ENCODE peak calls at places on chromosomes 1 and 21, in eight cellular contexts. Y, T, L, Q, P, W, E and Z are unnamed samples. For H3K9me3, the result is how much of the 10 kb centered on the place peaks cover.

GRCh38 chr21:38140192-38140905 is 116.4 kb upstream of the KCNJ15 start:
- DNase-seq in Y (no peak), T (no peak), L (no peak), Q (peak), P (no peak), W (peak), E (peak), Z (peak)

GRCh38 chr1:208835082-208835467 is 590.9 kb upstream of the PLXNA2 start:
- DNase-seq in Y (no peak), T (no peak), L (no peak), Q (no peak), P (no peak), W (no peak), E (no peak), Z (no peak)

GRCh38 chr1:215083408-215083961 is 948 bp downstream of the KCNK2 start:
- DNase-seq in Y (no peak), T (no peak), L (peak), Q (peak), P (no peak), W (peak), E (no peak), Z (peak)

GRCh38 chr1:59714966-59715365 is 99.8 kb upstream of the HOOK1 start:
- DNase-seq in Y (no peak), T (no peak), L (no peak), Q (no peak), P (no peak), W (no peak), E (no peak), Z (no peak)

GRCh38 chr1:176954242-176954641 is 210.3 kb downstream of the ASTN1 start:
- DNase-seq in Y (no peak), T (no peak), L (no peak), Q (no peak), P (no peak), W (no peak), E (no peak), Z (no peak)

GRCh38 chr1:223257856-223258255 is 106.1 kb downstream of the SUSD4 start:
- DNase-seq in Y (no peak), T (no peak), L (no peak), Q (no peak), P (no peak), W (no peak), E (no peak), Z (no peak)

GRCh38 chr1:233520510-233521191 is 93.3 kb upstream of the KCNK1 start:
- DNase-seq in Y (no peak), T (no peak), L (no peak), Q (no peak), P (no peak), W (no peak), E (peak), Z (no peak)

GRCh38 chr1:58152709-58153108 is 393.8 kb downstream of the OMA1 start:
- DNase-seq in Y (no peak), T (no peak), L (no peak), Q (no peak), P (no peak), W (no peak), E (no peak), Z (no peak)

GRCh38 chr1:109163549-109163948 is 49.6 kb downstream of the ELAPOR1 start:
- DNase-seq in Y (no peak), T (no peak), L (no peak), Q (no peak), P (no peak), W (no peak), E (no peak), Z (no peak)

GRCh38 chr1:69569983-69570755 is 2.4 kb downstream of the LRRC7 start:
- DNase-seq in Y (no peak), T (no peak), L (no peak), Q (no peak), P (no peak), W (no peak), E (no peak), Z (no peak)

GRCh38 chr1:67832737-67833594 is at the start of gene GNG12:
- DNase-seq in Y (no peak), T (peak), L (peak), Q (peak), P (no peak), W (peak), E (peak), Z (peak)

GRCh38 chr1:167454929-167455785 is 63.2 kb downstream of the CD247 start:
- DNase-seq in Y (no peak), T (peak), L (peak), Q (peak), P (no peak), W (peak), E (peak), Z (peak)

GRCh38 chr21:32007461-32007860 is 134.6 kb downstream of the HUNK start:
- DNase-seq in Y (no peak), T (no peak), L (no peak), Q (no peak), P (no peak), W (no peak), E (peak), Z (no peak)

GRCh38 chr1:199784127-199784526 is 243.4 kb upstream of the NR5A2 start:
- DNase-seq in Y (no peak), T (no peak), L (no peak), Q (no peak), P (peak), W (no peak), E (no peak), Z (no peak)

GRCh38 chr1:109478806-109479205 is 4.9 kb upstream of the ATXN7L2 start:
- DNase-seq in Y (no peak), T (peak), L (no peak), Q (no peak), P (no peak), W (no peak), E (no peak), Z (no peak)

GRCh38 chr21:31908106-31909031 is 35.5 kb downstream of the HUNK start:
- DNase-seq in Y (no peak), T (peak), L (no peak), Q (no peak), P (no peak), W (no peak), E (no peak), Z (no peak)

GRCh38 chr1:41455479-41456271 is 28.8 kb downstream of the EDN2 start:
- DNase-seq in Y (no peak), T (no peak), L (no peak), Q (peak), P (no peak), W (peak), E (no peak), Z (no peak)

GRCh38 chr1:162397943-162398560 is 13.9 kb downstream of the SH2D1B start:
- DNase-seq in Y (no peak), T (no peak), L (no peak), Q (no peak), P (no peak), W (no peak), E (no peak), Z (no peak)

GRCh38 chr21:39097335-39097861 is 85.9 kb downstream of the PSMG1 start:
- DNase-seq in Y (no peak), T (no peak), L (peak), Q (no peak), P (no peak), W (peak), E (no peak), Z (no peak)

GRCh38 chr1:33426906-33427305 is 4.0 kb downstream of the PHC2 start:
- DNase-seq in Y (no peak), T (no peak), L (no peak), Q (no peak), P (no peak), W (no peak), E (no peak), Z (no peak)

GRCh38 chr1:225468270-225469020 is 40.6 kb upstream of the LBR start:
- DNase-seq in Y (no peak), T (no peak), L (peak), Q (no peak), P (no peak), W (peak), E (no peak), Z (peak)

GRCh38 chr1:51663721-51664120 is 46.8 kb downstream of the OSBPL9 start:
- DNase-seq in Y (no peak), T (no peak), L (no peak), Q (no peak), P (no peak), W (no peak), E (no peak), Z (no peak)

GRCh38 chr1:22142315-22143064 is 407 bp downstream of the WNT4 start:
- DNase-seq in Y (no peak), T (peak), L (no peak), Q (no peak), P (no peak), W (no peak), E (peak), Z (no peak)

GRCh38 chr1:220962031-220962751 is 82.9 kb downstream of the HLX start:
- DNase-seq in Y (no peak), T (no peak), L (no peak), Q (no peak), P (peak), W (no peak), E (no peak), Z (no peak)

GRCh38 chr1:185996211-185996610 is 262.0 kb downstream of the HMCN1 start:
- DNase-seq in Y (no peak), T (no peak), L (no peak), Q (no peak), P (no peak), W (peak), E (no peak), Z (no peak)

GRCh38 chr1:67732750-67733151 is 47.8 kb downstream of the GADD45A start:
- DNase-seq in Y (no peak), T (no peak), L (no peak), Q (peak), P (no peak), W (peak), E (no peak), Z (no peak)

GRCh38 chr1:232110281-232111090 is 483.9 kb downstream of the DISC1 start:
- DNase-seq in Y (peak), T (no peak), L (no peak), Q (peak), P (peak), W (no peak), E (no peak), Z (no peak)

GRCh38 chr1:207001492-207002245 is 30.9 kb downstream of the C1orf116 start:
- DNase-seq in Y (no peak), T (no peak), L (no peak), Q (no peak), P (no peak), W (no peak), E (no peak), Z (no peak)

GRCh38 chr1:9860887-9861286 is 37.1 kb upstream of the CLSTN1 start:
- DNase-seq in Y (no peak), T (no peak), L (no peak), Q (no peak), P (no peak), W (no peak), E (no peak), Z (no peak)

GRCh38 chr1:11691302-11691914 is at the start of gene DRAXIN:
- DNase-seq in Y (no peak), T (no peak), L (no peak), Q (peak), P (no peak), W (no peak), E (no peak), Z (no peak)

GRCh38 chr1:186834405-186834958 is 5.7 kb downstream of the PLA2G4A start:
- DNase-seq in Y (no peak), T (no peak), L (no peak), Q (no peak), P (no peak), W (no peak), E (no peak), Z (no peak)

GRCh38 chr21:17921579-17922530 is 102.7 kb upstream of the C21orf91 start:
- DNase-seq in Y (no peak), T (no peak), L (no peak), Q (no peak), P (peak), W (no peak), E (no peak), Z (no peak)

GRCh38 chr1:247905899-247906503 is 10.6 kb downstream of the OR2W3 start:
- DNase-seq in Y (no peak), T (no peak), L (no peak), Q (no peak), P (no peak), W (no peak), E (no peak), Z (no peak)
- H3K9me3 ChIP-seq in Y (under half), T (under half), L (under half), Q (under half), P (under half), W (under half), E (under half), Z (under half)

GRCh38 chr1:76593614-76594013 is 273.7 kb upstream of the ST6GALNAC5 start:
- DNase-seq in Y (no peak), T (no peak), L (no peak), Q (no peak), P (no peak), W (no peak), E (no peak), Z (no peak)
- H3K9me3 ChIP-seq in Y (under half), T (under half), L (under half), Q (under half), P (under half), W (under half), E (under half), Z (under half)

GRCh38 chr21:30567617-30568016 is 6.5 kb upstream of the KRTAP19-7 start:
- DNase-seq in Y (no peak), T (no peak), L (no peak), Q (no peak), P (no peak), W (no peak), E (no peak), Z (no peak)
- H3K9me3 ChIP-seq in Y (under half), T (under half), L (under half), Q (under half), P (under half), W (under half), E (under half), Z (under half)

GRCh38 chr1:173467426-173467825 is 9.7 kb upstream of the PRDX6 start:
- DNase-seq in Y (no peak), T (no peak), L (no peak), Q (no peak), P (no peak), W (no peak), E (no peak), Z (no peak)

GRCh38 chr1:173474097-173474779 is 2.9 kb upstream of the PRDX6 start:
- DNase-seq in Y (no peak), T (peak), L (no peak), Q (no peak), P (no peak), W (no peak), E (no peak), Z (no peak)

GRCh38 chr1:173470608-173471007 is 6.5 kb upstream of the PRDX6 start:
- DNase-seq in Y (no peak), T (no peak), L (no peak), Q (no peak), P (no peak), W (no peak), E (no peak), Z (no peak)

GRCh38 chr1:173473599-173474011 is 3.5 kb upstream of the PRDX6 start:
- DNase-seq in Y (no peak), T (no peak), L (no peak), Q (no peak), P (no peak), W (no peak), E (no peak), Z (no peak)

DNA sequence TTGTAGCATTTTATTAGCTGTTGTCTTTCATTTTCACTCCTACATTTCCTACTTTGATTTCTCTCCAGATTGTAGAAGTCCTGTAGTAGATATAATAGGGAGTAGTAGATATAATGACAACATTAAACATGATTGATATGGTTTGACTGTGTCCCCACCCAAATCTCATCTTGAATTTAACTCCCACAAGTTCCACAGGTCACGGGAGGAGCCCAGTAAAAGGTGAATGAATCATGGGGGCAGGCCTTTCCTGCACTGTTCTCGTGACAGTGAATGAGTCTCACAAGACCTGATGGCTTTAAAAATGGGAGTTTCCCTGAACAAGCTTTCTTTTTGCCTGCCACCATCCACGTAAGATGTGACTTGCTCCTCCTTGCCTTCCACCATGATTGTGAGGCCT is 7.5 kb upstream of the PRDX6 start:
- DNase-seq in Y (no peak), T (no peak), L (no peak), Q (no peak), P (no peak), W (no peak), E (no peak), Z (no peak)
- H3K9me3 ChIP-seq in Y (under half), T (under half), L (half or more), Q (under half), P (under half), W (under half), E (under half), Z (under half)

DNA sequence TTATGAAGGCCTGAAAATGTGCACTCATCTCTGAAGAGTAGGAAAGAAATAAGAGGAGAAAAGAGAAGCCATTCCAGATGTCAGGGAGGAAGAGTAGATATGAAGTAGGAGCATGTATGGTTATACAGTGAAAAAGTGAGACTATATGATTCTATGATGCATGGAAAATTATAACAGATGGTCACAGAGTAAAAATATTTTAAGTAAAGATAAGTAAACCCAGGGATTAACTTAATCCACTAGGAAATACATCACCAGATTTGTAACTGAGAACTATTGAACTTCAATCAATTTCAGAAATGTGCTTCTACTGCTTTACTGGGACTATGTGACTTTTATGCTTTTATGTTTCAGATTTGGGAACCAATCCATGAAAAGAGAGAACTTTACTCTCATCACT is at the start of gene OR10J1:
- DNase-seq in Y (no peak), T (no peak), L (no peak), Q (no peak), P (no peak), W (no peak), E (no peak), Z (no peak)
- H3K9me3 ChIP-seq in Y (under half), T (under half), L (under half), Q (under half), P (under half), W (under half), E (under half), Z (under half)

GRCh38 chr1:212902054-212902453 is 44.0 kb downstream of the FLVCR1 start:
- DNase-seq in Y (no peak), T (no peak), L (no peak), Q (no peak), P (no peak), W (no peak), E (no peak), Z (no peak)
- H3K9me3 ChIP-seq in Y (under half), T (under half), L (under half), Q (under half), P (under half), W (under half), E (under half), Z (under half)

DNA sequence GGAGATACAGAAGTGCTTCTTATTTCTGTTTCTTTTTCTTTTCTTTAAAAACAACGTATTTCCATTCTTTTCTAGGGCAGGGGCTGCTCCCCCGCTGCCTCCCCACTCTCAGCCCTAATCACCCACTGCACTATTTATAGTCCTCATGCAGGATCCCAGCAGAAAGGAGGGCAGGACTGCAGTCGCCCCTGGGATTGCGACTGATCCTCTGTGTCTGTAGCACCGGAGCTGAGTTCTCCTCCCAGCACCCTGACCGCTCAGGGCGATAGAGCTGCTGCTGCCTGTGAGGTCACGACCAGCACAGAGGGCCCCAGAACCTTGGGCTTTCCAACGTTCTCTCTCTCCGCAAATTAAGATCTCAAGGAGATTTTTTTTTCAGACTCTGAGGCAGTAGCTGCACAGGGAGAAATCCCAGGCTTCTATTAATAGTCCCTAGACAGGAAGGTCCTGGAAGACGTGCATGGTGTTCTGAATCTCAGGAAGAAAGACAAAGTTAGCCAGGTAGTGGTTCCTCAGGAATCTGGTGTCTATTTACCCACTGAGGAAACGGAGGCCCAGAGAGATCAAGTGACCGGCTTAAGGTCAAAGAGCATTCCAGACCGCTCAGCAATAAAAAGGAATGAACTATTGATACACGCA is 46.8 kb downstream of the PRAMEF20 start:
- DNase-seq in Y (no peak), T (no peak), L (no peak), Q (no peak), P (no peak), W (no peak), E (no peak), Z (no peak)
- H3K9me3 ChIP-seq in Y (under half), T (under half), L (under half), Q (under half), P (half or more), W (under half), E (under half), Z (under half)

DNA sequence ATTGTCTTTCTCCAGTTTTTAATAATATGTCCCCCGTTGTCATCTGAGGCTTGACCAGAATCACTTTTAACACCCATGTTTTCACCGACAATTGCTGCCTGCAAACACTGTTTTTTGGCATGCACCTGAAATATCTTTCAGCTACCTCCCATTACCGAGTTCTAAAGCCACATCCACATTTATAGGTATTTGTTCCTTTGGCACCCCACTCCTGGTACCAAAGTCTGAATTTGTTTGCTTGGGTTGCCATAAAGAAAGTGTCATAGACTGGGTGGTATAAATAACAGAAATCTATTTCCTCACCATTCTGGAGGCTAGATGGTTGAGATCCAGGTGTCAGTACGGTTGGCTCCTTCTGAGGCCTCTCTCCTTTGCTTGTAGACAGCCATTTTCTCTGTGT is 94.2 kb downstream of the OBSCN start:
- DNase-seq in Y (no peak), T (no peak), L (no peak), Q (no peak), P (no peak), W (no peak), E (no peak), Z (no peak)
- H3K9me3 ChIP-seq in Y (under half), T (under half), L (under half), Q (under half), P (under half), W (under half), E (under half), Z (under half)

DNA sequence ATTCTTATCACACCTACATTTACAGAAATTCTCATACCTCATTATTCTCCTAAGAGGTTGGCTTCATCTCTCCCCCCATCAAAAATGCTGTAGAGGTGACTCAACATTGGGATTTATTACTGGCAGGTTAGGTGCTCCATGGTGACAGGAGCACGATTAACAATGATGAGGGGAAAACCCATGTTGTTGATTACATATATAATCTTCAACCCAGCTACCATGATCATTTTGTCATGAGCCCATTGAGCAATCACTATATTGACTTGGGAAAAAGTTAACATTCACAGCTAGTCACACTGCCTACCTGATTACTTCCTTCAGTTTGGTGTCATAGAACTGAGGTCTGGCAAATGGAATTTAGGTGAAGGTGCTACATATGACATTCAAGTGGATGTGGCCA is 712.0 kb upstream of the CHRM3 start:
- DNase-seq in Y (no peak), T (no peak), L (no peak), Q (no peak), P (no peak), W (no peak), E (no peak), Z (no peak)
- H3K9me3 ChIP-seq in Y (under half), T (under half), L (under half), Q (under half), P (under half), W (under half), E (under half), Z (under half)